ENCODE peak calls at places on chromosomes 6 and 20, in seven cellular contexts. L, I, E, V, M, K and O are unnamed samples.

GRCh38 chr6:1297746-1298145 is 14.2 kb upstream of the FOXQ1 start:
- DNase-seq in M (no peak), K (no peak), V (no peak), L (no peak), E (no peak), I (peak), O (no peak)

GRCh38 chr20:62405108-62405980 is 1.7 kb downstream of the CABLES2 start:
- DNase-seq in V (no peak), L (no peak), M (no peak), E (peak), I (peak), K (peak), O (peak)

GRCh38 chr6:158607411-158608170 is 37.0 kb downstream of the DYNLT1 start:
- DNase-seq in E (no peak), K (no peak), L (no peak), M (no peak), V (no peak), I (peak), O (no peak)

GRCh38 chr6:17600527-17601388 is 656 bp downstream of the FAM8A1 start:
- DNase-seq in I (peak), M (no peak), L (peak), E (no peak), V (peak), K (peak), O (no peak)

GRCh38 chr6:72691298-72691697 is 69.4 kb downstream of the KCNQ5 start:
- DNase-seq in E (no peak), M (no peak), V (no peak), K (no peak), L (no peak), I (no peak), O (no peak)

GRCh38 chr20:53940883-53941546 is 129.4 kb downstream of the BCAS1 start:
- DNase-seq in M (no peak), E (peak), L (no peak), V (peak), K (peak), I (peak), O (no peak)

GRCh38 chr6:705047-705446 is 12.1 kb upstream of the EXOC2 start:
- DNase-seq in M (no peak), K (no peak), E (no peak), L (no peak), I (no peak), V (no peak), O (no peak)

GRCh38 chr20:58706150-58706892 is 13.7 kb downstream of the NPEPL1 start:
- DNase-seq in I (no peak), V (no peak), M (no peak), E (no peak), K (no peak), L (no peak), O (no peak)

GRCh38 chr6:162203287-162203686 is 524.3 kb downstream of the PRKN start:
- DNase-seq in I (no peak), L (no peak), V (no peak), M (no peak), E (no peak), K (peak), O (no peak)

GRCh38 chr6:152587473-152587872 is 49.7 kb downstream of the SYNE1 start:
- DNase-seq in M (no peak), V (peak), L (no peak), I (no peak), K (no peak), E (no peak), O (no peak)

GRCh38 chr6:79632580-79632979 is 1.5 kb downstream of the SH3BGRL2 start:
- DNase-seq in K (peak), I (peak), L (no peak), M (no peak), V (no peak), E (no peak), O (no peak)

GRCh38 chr6:132188865-132189264 is 212.4 kb downstream of the MOXD1 start:
- DNase-seq in E (no peak), M (no peak), L (no peak), I (peak), K (no peak), V (no peak), O (no peak)

GRCh38 chr6:71510057-71510713 is 221.6 kb downstream of the OGFRL1 start:
- DNase-seq in K (peak), V (peak), M (no peak), I (peak), L (no peak), E (peak), O (no peak)

GRCh38 chr20:59948828-59949720 is 8.9 kb downstream of the FAM217B start:
- DNase-seq in L (no peak), E (peak), M (no peak), V (peak), I (peak), K (peak), O (no peak)

GRCh38 chr20:38152175-38153010 is 12.7 kb downstream of the TGM2 start:
- DNase-seq in L (peak), M (peak), I (peak), E (peak), V (peak), K (peak), O (peak)

GRCh38 chr6:5645275-5645674 is 361.4 kb downstream of the NRN1 start:
- DNase-seq in K (no peak), M (no peak), L (no peak), V (no peak), I (no peak), E (no peak), O (no peak)

GRCh38 chr6:154578004-154578559 is 67.6 kb upstream of the CNKSR3 start:
- DNase-seq in M (no peak), L (no peak), V (no peak), I (no peak), K (no peak), E (no peak), O (no peak)

GRCh38 chr20:50478162-50479036 is 31.8 kb upstream of the PTPN1 start:
- DNase-seq in M (no peak), E (peak), L (peak), I (peak), V (peak), K (peak), O (peak)

GRCh38 chr6:50116390-50116789 is 66.7 kb upstream of the DEFB112 start:
- DNase-seq in I (no peak), E (no peak), L (no peak), K (no peak), M (no peak), V (no peak), O (no peak)

GRCh38 chr20:51926670-51927305 is 124.5 kb upstream of the SALL4 start:
- DNase-seq in I (no peak), E (no peak), K (no peak), L (no peak), V (no peak), M (no peak), O (no peak)

GRCh38 chr6:88483424-88483823 is 317.3 kb upstream of the CNR1 start:
- DNase-seq in L (no peak), K (no peak), V (no peak), E (no peak), M (no peak), I (no peak), O (no peak)

GRCh38 chr6:21597243-21597682 is 3.7 kb downstream of the SOX4 start:
- DNase-seq in V (no peak), M (no peak), I (no peak), K (no peak), E (no peak), L (no peak), O (no peak)

GRCh38 chr20:40540163-40540562 is 148.9 kb downstream of the MAFB start:
- DNase-seq in L (no peak), E (no peak), M (no peak), K (no peak), I (no peak), V (no peak), O (no peak)

GRCh38 chr6:97282238-97282725 is 734 bp downstream of the MMS22L start:
- DNase-seq in E (peak), I (peak), M (no peak), V (peak), K (no peak), L (no peak), O (no peak)

GRCh38 chr6:49406241-49406970 is 56.6 kb downstream of the MMUT start:
- DNase-seq in E (no peak), L (no peak), K (no peak), V (no peak), M (no peak), I (peak), O (no peak)

GRCh38 chr20:10090588-10091166 is 55.9 kb downstream of the ANKEF1 start:
- DNase-seq in L (no peak), I (peak), M (no peak), V (peak), E (peak), K (peak), O (no peak)

GRCh38 chr6:19159087-19159486 is 678.1 kb upstream of the ID4 start:
- DNase-seq in K (no peak), E (no peak), I (peak), V (no peak), L (no peak), M (no peak), O (no peak)

GRCh38 chr6:28203201-28203600 is 21.9 kb upstream of the ZSCAN9 start:
- DNase-seq in K (no peak), M (no peak), L (no peak), E (no peak), I (no peak), V (no peak), O (no peak)

GRCh38 chr20:57080796-57081195 is 185.6 kb downstream of the BMP7 start:
- DNase-seq in I (peak), L (no peak), M (no peak), E (no peak), K (no peak), V (no peak), O (no peak)
- TF ChIP-seq CTCF in I (no peak), L (no peak), M (no peak), E (no peak), K (no peak), V (peak), O (no peak)

GRCh38 chr20:24470782-24471582 is 1.6 kb downstream of the SYNDIG1 start:
- DNase-seq in V (no peak), E (no peak), M (no peak), I (no peak), K (peak), L (no peak), O (peak)
- TF ChIP-seq CTCF in V (no peak), E (no peak), M (no peak), I (no peak), K (no peak), L (no peak), O (no peak)

DNA sequence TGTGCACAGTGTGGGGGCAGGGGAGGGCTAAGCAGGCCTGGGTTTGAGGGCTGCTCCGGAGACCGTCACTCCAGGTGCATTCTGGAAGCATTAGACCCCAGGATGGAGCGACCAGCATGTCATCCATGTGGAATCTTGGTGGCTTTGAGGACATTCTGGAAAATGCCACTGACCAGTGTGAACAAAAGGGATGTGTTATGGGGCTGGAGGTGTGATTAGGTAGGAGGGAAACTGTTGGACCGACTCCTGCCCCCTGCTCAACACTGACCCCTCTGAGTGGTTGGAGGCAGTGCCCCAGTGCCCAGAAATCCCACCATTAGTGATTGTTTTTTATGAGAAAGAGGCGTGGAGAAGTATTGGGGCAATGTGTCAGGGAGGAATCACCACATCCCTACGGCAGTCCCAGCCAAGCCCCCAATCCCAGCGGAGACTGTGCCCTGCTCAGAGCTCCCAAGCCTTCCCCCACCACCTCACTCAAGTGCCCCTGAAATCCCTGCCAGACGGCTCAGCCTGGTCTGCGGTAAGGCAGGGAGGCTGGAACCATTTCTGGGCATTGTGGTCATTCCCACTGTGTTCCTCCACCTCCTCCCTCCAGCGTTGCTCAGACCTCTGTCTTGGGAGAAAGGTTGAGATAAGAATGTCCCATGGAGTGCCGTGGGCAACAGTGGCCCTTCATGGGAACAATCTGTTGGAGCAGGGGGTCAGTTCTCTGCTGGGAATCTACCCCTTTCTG is 44.0 kb upstream of the TTPAL start:
- DNase-seq in K (no peak), M (no peak), I (peak), E (no peak), L (no peak), V (no peak), O (no peak)
- TF ChIP-seq CTCF in K (no peak), M (no peak), I (no peak), E (peak), L (no peak), V (no peak), O (no peak)

GRCh38 chr6:119858901-119859300 is 509.3 kb upstream of the MAN1A1 start:
- DNase-seq in K (no peak), L (no peak), V (no peak), I (peak), E (no peak), M (no peak), O (no peak)

GRCh38 chr6:119856136-119856535 is 506.6 kb upstream of the MAN1A1 start:
- DNase-seq in I (no peak), E (no peak), V (peak), L (no peak), M (no peak), K (no peak), O (no peak)
- TF ChIP-seq CTCF in I (no peak), E (no peak), V (peak), L (no peak), M (no peak), K (no peak), O (no peak)

GRCh38 chr6:63121166-63121565 is 90.1 kb upstream of the FKBP1C start:
- DNase-seq in L (no peak), V (no peak), M (no peak), K (no peak), I (no peak), E (no peak), O (no peak)
- TF ChIP-seq CTCF in L (no peak), V (peak), M (no peak), K (no peak), I (no peak), E (no peak), O (no peak)

GRCh38 chr20:17568045-17568788 is 1.7 kb upstream of the DSTN start:
- DNase-seq in L (no peak), M (no peak), I (no peak), E (no peak), K (no peak), V (peak), O (no peak)

GRCh38 chr20:17566345-17566744 is 3.5 kb upstream of the DSTN start:
- DNase-seq in M (no peak), E (no peak), L (no peak), V (no peak), K (no peak), I (no peak), O (no peak)

GRCh38 chr20:17568972-17569471 is 853 bp upstream of the DSTN start:
- DNase-seq in I (peak), K (peak), M (peak), V (no peak), E (peak), L (no peak), O (no peak)

GRCh38 chr20:17562804-17563305 is 7.0 kb upstream of the DSTN start:
- DNase-seq in L (no peak), M (no peak), V (no peak), K (no peak), I (peak), E (no peak), O (no peak)

DNA sequence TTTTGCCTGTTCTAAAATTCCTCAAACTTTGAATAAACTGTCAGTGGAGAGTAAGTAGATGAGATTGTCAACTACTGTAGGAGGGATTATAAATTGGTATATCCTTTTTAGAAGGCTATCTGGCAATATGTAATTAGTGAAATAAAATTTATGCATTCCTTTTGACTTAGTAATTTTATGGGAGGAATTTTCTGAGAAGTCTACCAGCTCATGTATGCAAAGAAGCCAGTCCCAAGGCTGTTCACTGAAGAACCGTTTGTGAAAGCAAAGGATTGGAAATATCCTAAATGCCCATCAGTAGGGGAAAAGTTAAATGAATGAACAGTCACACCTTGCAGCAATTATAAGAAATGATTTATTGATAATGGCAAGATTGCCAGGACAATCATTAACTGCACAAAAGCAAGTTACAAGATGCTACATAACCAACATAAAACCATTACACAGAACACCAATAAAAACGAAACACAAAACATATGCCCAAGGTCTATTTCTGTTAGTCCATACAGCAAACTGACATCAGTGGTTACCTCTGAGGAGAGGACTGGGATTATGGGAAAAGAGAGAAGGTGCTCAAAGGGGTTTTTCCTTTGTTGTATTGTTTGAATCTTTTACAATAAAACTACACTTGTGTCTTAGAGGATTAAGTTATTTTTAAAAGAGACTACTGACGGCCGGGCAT is 4.6 kb upstream of the DSTN start:
- DNase-seq in L (no peak), K (no peak), E (no peak), I (peak), M (no peak), V (no peak), O (no peak)
- TF ChIP-seq CTCF in L (no peak), K (no peak), E (no peak), I (no peak), M (no peak), V (no peak), O (no peak)

GRCh38 chr6:53151676-53152075 is 3.0 kb upstream of the GCM1 start:
- DNase-seq in L (no peak), E (no peak), I (no peak), K (no peak), V (peak), M (no peak), O (no peak)
- TF ChIP-seq CTCF in L (no peak), E (no peak), I (peak), K (no peak), V (peak), M (no peak), O (peak)

DNA sequence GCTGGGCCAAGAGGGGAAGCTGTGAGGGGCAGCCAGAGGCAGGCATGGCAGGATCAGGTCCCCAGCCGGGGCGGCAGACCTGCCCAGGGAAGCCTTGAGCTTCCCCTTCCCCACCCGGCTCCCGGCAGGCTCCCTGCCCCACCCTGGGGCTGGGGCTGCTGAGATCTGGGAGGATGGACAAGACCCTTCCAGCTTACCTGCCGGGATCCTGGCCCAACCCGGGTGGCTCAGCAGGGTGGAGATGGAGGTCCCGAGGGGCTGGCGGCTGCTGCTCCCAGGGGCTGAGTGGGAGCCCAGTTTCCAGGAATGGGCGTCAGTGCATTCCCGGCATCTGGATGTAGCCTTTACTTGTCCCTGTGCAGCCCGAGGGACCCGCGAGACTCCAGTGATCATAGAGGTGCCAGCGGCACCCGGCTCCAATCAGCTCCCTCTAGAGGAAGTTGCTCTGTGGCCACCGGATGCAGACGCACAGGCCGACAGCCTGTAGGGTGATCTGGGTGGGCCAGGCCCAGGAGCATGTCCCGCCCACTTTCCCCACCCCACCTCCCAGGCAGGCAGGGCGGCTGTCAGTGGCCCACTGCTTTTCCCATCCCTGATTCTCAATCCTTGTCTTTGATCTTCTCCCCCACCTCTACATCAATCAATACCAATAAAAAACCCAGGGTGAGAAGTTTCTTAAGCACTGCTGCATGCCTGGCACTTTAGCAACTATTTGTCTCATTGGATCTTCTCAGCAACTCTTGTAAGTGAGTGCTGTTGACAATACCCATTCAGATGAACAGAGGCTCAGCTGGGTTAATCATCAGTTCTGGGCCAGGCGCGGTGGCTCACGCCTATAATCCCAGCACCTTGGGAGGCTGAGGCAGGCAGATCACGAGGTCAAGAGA is at the start of gene BAK1:
- DNase-seq in K (peak), L (peak), V (peak), I (peak), E (peak), M (peak), O (peak)
- TF ChIP-seq CTCF in K (peak), L (peak), V (peak), I (peak), E (peak), M (peak), O (peak)